ENCODE peak calls at places on chromosomes 2 and 18, in ten cellular contexts. One of them, this sample, is unnamed. For H3K36me3 and H3K4me1, the result is how much of the 10 kb centered on the place peaks cover.

GRCh38 chr2:95017308-95017630 is 8.2 kb upstream of the MAL start:
- DNase-seq in neuronal stem cell: no peak
- DNase-seq in HCT116: no peak
- DNase-seq in OCI-LY7: no peak
- DNase-seq in neural progenitor cell: no peak
- DNase-seq in sigmoid colon: no peak
- DNase-seq in heart right ventricle: no peak
- DNase-seq in heart left ventricle: no peak
- DNase-seq in psoas muscle: no peak
- DNase-seq in left lung: no peak
- DNase-seq in this sample: no peak

GRCh38 chr2:70855679-70856078 is 20.1 kb upstream of the CD207 start:
- DNase-seq in neuronal stem cell: no peak
- DNase-seq in HCT116: no peak
- DNase-seq in OCI-LY7: no peak
- DNase-seq in neural progenitor cell: no peak
- DNase-seq in sigmoid colon: no peak
- DNase-seq in heart right ventricle: no peak
- DNase-seq in heart left ventricle: no peak
- DNase-seq in psoas muscle: no peak
- DNase-seq in left lung: no peak
- DNase-seq in this sample: no peak

GRCh38 chr18:37435150-37435872 is 130.3 kb downstream of the CELF4 start:
- DNase-seq in neuronal stem cell: no peak
- DNase-seq in HCT116: no peak
- DNase-seq in OCI-LY7: no peak
- DNase-seq in neural progenitor cell: no peak
- DNase-seq in sigmoid colon: no peak
- DNase-seq in heart right ventricle: no peak
- DNase-seq in heart left ventricle: no peak
- DNase-seq in psoas muscle: no peak
- DNase-seq in left lung: no peak
- DNase-seq in this sample: no peak

GRCh38 chr2:218217366-218218309 is 649 bp downstream of the ARPC2 start:
- DNase-seq in neuronal stem cell: peak
- DNase-seq in HCT116: no peak
- DNase-seq in OCI-LY7: peak
- DNase-seq in neural progenitor cell: peak
- DNase-seq in sigmoid colon: peak
- DNase-seq in heart right ventricle: peak
- DNase-seq in heart left ventricle: peak
- DNase-seq in psoas muscle: peak
- DNase-seq in left lung: peak
- DNase-seq in this sample: peak

GRCh38 chr2:4556136-4556535 is 852.8 kb downstream of the DCDC2C start:
- DNase-seq in neuronal stem cell: no peak
- DNase-seq in HCT116: no peak
- DNase-seq in OCI-LY7: no peak
- DNase-seq in neural progenitor cell: no peak
- DNase-seq in sigmoid colon: no peak
- DNase-seq in heart right ventricle: peak
- DNase-seq in heart left ventricle: no peak
- DNase-seq in psoas muscle: no peak
- DNase-seq in left lung: no peak
- DNase-seq in this sample: no peak

GRCh38 chr2:179031731-179032408 is 18.1 kb downstream of the CCDC141 start:
- DNase-seq in neuronal stem cell: no peak
- DNase-seq in HCT116: no peak
- DNase-seq in OCI-LY7: peak
- DNase-seq in neural progenitor cell: peak
- DNase-seq in sigmoid colon: no peak
- DNase-seq in heart right ventricle: no peak
- DNase-seq in heart left ventricle: no peak
- DNase-seq in psoas muscle: no peak
- DNase-seq in left lung: no peak
- DNase-seq in this sample: no peak

GRCh38 chr18:48492880-48493279 is 46.0 kb upstream of the CTIF start:
- DNase-seq in neuronal stem cell: no peak
- DNase-seq in HCT116: no peak
- DNase-seq in OCI-LY7: no peak
- DNase-seq in neural progenitor cell: no peak
- DNase-seq in sigmoid colon: no peak
- DNase-seq in heart right ventricle: no peak
- DNase-seq in heart left ventricle: no peak
- DNase-seq in psoas muscle: no peak
- DNase-seq in left lung: no peak
- DNase-seq in this sample: no peak

GRCh38 chr2:25197336-25198208 is 29.2 kb upstream of the POMC start:
- DNase-seq in neuronal stem cell: no peak
- DNase-seq in HCT116: no peak
- DNase-seq in OCI-LY7: no peak
- DNase-seq in neural progenitor cell: no peak
- DNase-seq in sigmoid colon: no peak
- DNase-seq in heart right ventricle: no peak
- DNase-seq in heart left ventricle: no peak
- DNase-seq in psoas muscle: no peak
- DNase-seq in left lung: no peak
- DNase-seq in this sample: no peak

GRCh38 chr2:172693037-172693436 is 42.6 kb upstream of the RAPGEF4 start:
- DNase-seq in neuronal stem cell: no peak
- DNase-seq in HCT116: peak
- DNase-seq in OCI-LY7: no peak
- DNase-seq in neural progenitor cell: no peak
- DNase-seq in sigmoid colon: peak
- DNase-seq in heart right ventricle: peak
- DNase-seq in heart left ventricle: peak
- DNase-seq in psoas muscle: no peak
- DNase-seq in left lung: peak
- DNase-seq in this sample: peak

GRCh38 chr2:222904557-222905258 is 43.9 kb downstream of the ACSL3 start:
- DNase-seq in neuronal stem cell: no peak
- DNase-seq in HCT116: no peak
- DNase-seq in OCI-LY7: no peak
- DNase-seq in neural progenitor cell: no peak
- DNase-seq in sigmoid colon: no peak
- DNase-seq in heart right ventricle: no peak
- DNase-seq in heart left ventricle: no peak
- DNase-seq in psoas muscle: no peak
- DNase-seq in left lung: no peak
- DNase-seq in this sample: no peak

GRCh38 chr2:222909276-222909675 is 48.4 kb downstream of the ACSL3 start:
- DNase-seq in neuronal stem cell: no peak
- DNase-seq in HCT116: no peak
- DNase-seq in OCI-LY7: no peak
- DNase-seq in neural progenitor cell: no peak
- DNase-seq in sigmoid colon: no peak
- DNase-seq in heart right ventricle: no peak
- DNase-seq in heart left ventricle: no peak
- DNase-seq in psoas muscle: no peak
- DNase-seq in left lung: no peak
- DNase-seq in this sample: no peak

GRCh38 chr2:222912117-222912516 is 51.3 kb downstream of the ACSL3 start:
- DNase-seq in neuronal stem cell: no peak
- DNase-seq in HCT116: no peak
- DNase-seq in OCI-LY7: peak
- DNase-seq in neural progenitor cell: no peak
- DNase-seq in sigmoid colon: no peak
- DNase-seq in heart right ventricle: no peak
- DNase-seq in heart left ventricle: no peak
- DNase-seq in psoas muscle: no peak
- DNase-seq in left lung: no peak
- DNase-seq in this sample: no peak

GRCh38 chr2:222907048-222907447 is 46.2 kb downstream of the ACSL3 start:
- DNase-seq in neuronal stem cell: no peak
- DNase-seq in HCT116: no peak
- DNase-seq in OCI-LY7: no peak
- DNase-seq in neural progenitor cell: no peak
- DNase-seq in sigmoid colon: no peak
- DNase-seq in heart right ventricle: no peak
- DNase-seq in heart left ventricle: no peak
- DNase-seq in psoas muscle: no peak
- DNase-seq in left lung: no peak
- DNase-seq in this sample: no peak

GRCh38 chr2:222907790-222908431 is 47.1 kb downstream of the ACSL3 start:
- DNase-seq in neuronal stem cell: no peak
- DNase-seq in HCT116: no peak
- DNase-seq in OCI-LY7: no peak
- DNase-seq in neural progenitor cell: no peak
- DNase-seq in sigmoid colon: no peak
- DNase-seq in heart right ventricle: no peak
- DNase-seq in heart left ventricle: no peak
- DNase-seq in psoas muscle: no peak
- DNase-seq in left lung: no peak
- DNase-seq in this sample: no peak
- H3K27ac ChIP-seq in neuronal stem cell: no peak
- H3K27ac ChIP-seq in HCT116: no peak
- H3K27ac ChIP-seq in OCI-LY7: no peak
- H3K27ac ChIP-seq in neural progenitor cell: no peak
- H3K27ac ChIP-seq in sigmoid colon: no peak
- H3K27ac ChIP-seq in heart right ventricle: no peak
- H3K27ac ChIP-seq in heart left ventricle: no peak
- H3K27ac ChIP-seq in psoas muscle: no peak
- H3K27ac ChIP-seq in left lung: no peak
- H3K27ac ChIP-seq in this sample: no peak

GRCh38 chr18:35695384-35695783 is 113.8 kb downstream of the GALNT1 start:
- DNase-seq in neuronal stem cell: no peak
- DNase-seq in HCT116: no peak
- DNase-seq in OCI-LY7: no peak
- DNase-seq in neural progenitor cell: no peak
- DNase-seq in sigmoid colon: no peak
- DNase-seq in heart right ventricle: no peak
- DNase-seq in heart left ventricle: no peak
- DNase-seq in psoas muscle: no peak
- DNase-seq in left lung: no peak
- DNase-seq in this sample: no peak

GRCh38 chr18:35692866-35693265 is 111.3 kb downstream of the GALNT1 start:
- DNase-seq in neuronal stem cell: no peak
- DNase-seq in HCT116: no peak
- DNase-seq in OCI-LY7: no peak
- DNase-seq in neural progenitor cell: no peak
- DNase-seq in sigmoid colon: no peak
- DNase-seq in heart right ventricle: no peak
- DNase-seq in heart left ventricle: no peak
- DNase-seq in psoas muscle: no peak
- DNase-seq in left lung: no peak
- DNase-seq in this sample: no peak

GRCh38 chr18:35694803-35695202 is 113.3 kb downstream of the GALNT1 start:
- DNase-seq in neuronal stem cell: no peak
- DNase-seq in HCT116: no peak
- DNase-seq in OCI-LY7: no peak
- DNase-seq in neural progenitor cell: no peak
- DNase-seq in sigmoid colon: no peak
- DNase-seq in heart right ventricle: no peak
- DNase-seq in heart left ventricle: no peak
- DNase-seq in psoas muscle: no peak
- DNase-seq in left lung: no peak
- DNase-seq in this sample: no peak

GRCh38 chr18:35695803-35696202 is 114.3 kb downstream of the GALNT1 start:
- DNase-seq in neuronal stem cell: no peak
- DNase-seq in HCT116: no peak
- DNase-seq in OCI-LY7: no peak
- DNase-seq in neural progenitor cell: no peak
- DNase-seq in sigmoid colon: no peak
- DNase-seq in heart right ventricle: peak
- DNase-seq in heart left ventricle: peak
- DNase-seq in psoas muscle: peak
- DNase-seq in left lung: no peak
- DNase-seq in this sample: no peak

DNA sequence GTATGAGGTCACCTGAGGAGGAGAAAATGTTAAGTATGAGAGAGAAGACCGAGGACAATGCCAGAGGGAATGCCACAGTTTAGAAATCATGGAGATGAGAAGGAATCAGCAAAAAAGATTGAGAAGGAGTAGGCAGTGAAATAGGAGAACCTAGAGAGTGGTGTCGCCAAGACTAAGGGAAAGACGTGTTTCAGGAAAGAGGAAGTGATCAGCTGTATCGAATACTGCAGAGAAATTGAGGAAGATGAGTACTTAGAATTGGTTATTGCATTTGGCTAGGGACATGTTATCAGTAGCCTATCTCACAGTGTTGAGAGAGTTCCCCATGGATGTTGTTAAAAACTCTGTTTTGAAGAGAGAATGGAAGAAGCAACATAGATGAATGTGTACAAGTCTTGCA is 112.3 kb downstream of the GALNT1 start:
- DNase-seq in neuronal stem cell: no peak
- DNase-seq in HCT116: no peak
- DNase-seq in OCI-LY7: no peak
- DNase-seq in neural progenitor cell: no peak
- DNase-seq in sigmoid colon: no peak
- DNase-seq in heart right ventricle: no peak
- DNase-seq in heart left ventricle: no peak
- DNase-seq in psoas muscle: no peak
- DNase-seq in left lung: no peak
- DNase-seq in this sample: no peak
- H3K36me3 ChIP-seq in neuronal stem cell: half or more
- H3K36me3 ChIP-seq in HCT116: under half
- H3K36me3 ChIP-seq in OCI-LY7: under half
- H3K36me3 ChIP-seq in neural progenitor cell: under half
- H3K36me3 ChIP-seq in sigmoid colon: under half
- H3K36me3 ChIP-seq in heart right ventricle: under half
- H3K36me3 ChIP-seq in heart left ventricle: under half
- H3K36me3 ChIP-seq in psoas muscle: under half
- H3K36me3 ChIP-seq in left lung: under half
- H3K36me3 ChIP-seq in this sample: under half

DNA sequence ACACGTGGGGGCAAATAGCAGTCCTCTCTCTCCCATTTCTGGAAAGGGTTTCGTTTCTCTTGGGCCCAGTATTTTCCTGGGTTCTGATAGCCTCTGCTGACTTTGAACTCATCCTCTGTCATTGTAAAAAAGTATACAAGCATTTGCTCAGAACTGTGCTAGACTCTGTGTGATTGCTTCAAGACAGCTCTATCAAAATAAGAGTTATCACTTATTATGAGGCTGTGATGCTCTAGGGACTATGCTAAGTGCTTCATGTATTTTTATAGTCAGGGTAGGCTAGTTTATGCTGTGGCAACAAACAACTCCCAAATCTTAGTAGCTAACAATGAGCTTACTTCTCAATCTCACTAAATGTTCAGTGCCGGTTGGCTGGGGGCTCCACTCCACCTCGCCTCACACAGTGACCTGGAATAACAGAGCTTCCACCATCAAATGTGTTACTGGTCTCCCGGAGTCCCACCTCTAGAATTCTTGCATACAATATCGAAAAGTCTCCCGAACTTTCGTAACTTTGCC is 110.8 kb upstream of the CDC42EP3 start:
- DNase-seq in neuronal stem cell: no peak
- DNase-seq in HCT116: no peak
- DNase-seq in OCI-LY7: no peak
- DNase-seq in neural progenitor cell: no peak
- DNase-seq in sigmoid colon: no peak
- DNase-seq in heart right ventricle: no peak
- DNase-seq in heart left ventricle: no peak
- DNase-seq in psoas muscle: no peak
- DNase-seq in left lung: no peak
- DNase-seq in this sample: no peak
- H3K4me1 ChIP-seq in neuronal stem cell: under half
- H3K4me1 ChIP-seq in HCT116: under half
- H3K4me1 ChIP-seq in OCI-LY7: under half
- H3K4me1 ChIP-seq in neural progenitor cell: under half
- H3K4me1 ChIP-seq in sigmoid colon: half or more
- H3K4me1 ChIP-seq in heart right ventricle: under half
- H3K4me1 ChIP-seq in heart left ventricle: under half
- H3K4me1 ChIP-seq in psoas muscle: under half
- H3K4me1 ChIP-seq in left lung: under half
- H3K4me1 ChIP-seq in this sample: under half

GRCh38 chr2:63434024-63434423 is 154.3 kb downstream of the WDPCP start:
- DNase-seq in neuronal stem cell: no peak
- DNase-seq in HCT116: no peak
- DNase-seq in OCI-LY7: no peak
- DNase-seq in neural progenitor cell: no peak
- DNase-seq in sigmoid colon: no peak
- DNase-seq in heart right ventricle: no peak
- DNase-seq in heart left ventricle: no peak
- DNase-seq in psoas muscle: no peak
- DNase-seq in left lung: no peak
- DNase-seq in this sample: no peak
- H3K27ac ChIP-seq in neuronal stem cell: no peak
- H3K27ac ChIP-seq in HCT116: no peak
- H3K27ac ChIP-seq in OCI-LY7: no peak
- H3K27ac ChIP-seq in neural progenitor cell: no peak
- H3K27ac ChIP-seq in sigmoid colon: no peak
- H3K27ac ChIP-seq in heart right ventricle: no peak
- H3K27ac ChIP-seq in heart left ventricle: no peak
- H3K27ac ChIP-seq in psoas muscle: no peak
- H3K27ac ChIP-seq in left lung: no peak
- H3K27ac ChIP-seq in this sample: no peak

This sample was measured in colonic mucosa.